ENCODE peak calls at places on chromosome 15, in five cellular contexts. A, F, N, X and Y are unnamed samples.

GRCh38 chr15:73935547-73935946 is 9.3 kb downstream of the LOXL1 start:
- DNase-seq in A (no peak), F (peak), N (no peak), X (no peak), Y (no peak)

GRCh38 chr15:59555696-59556095 is 55.9 kb upstream of the GCNT3 start:
- DNase-seq in A (no peak), F (no peak), N (no peak), X (no peak), Y (peak)

GRCh38 chr15:42094512-42094963 is at the start of gene PLA2G4D:
- DNase-seq in A (peak), F (no peak), N (no peak), X (no peak), Y (no peak)

GRCh38 chr15:83926116-83926515 is 272.2 kb downstream of the ADAMTSL3 start:
- DNase-seq in A (no peak), F (no peak), N (no peak), X (no peak), Y (no peak)

GRCh38 chr15:101664303-101664913 is 12.2 kb upstream of the TM2D3 start:
- DNase-seq in A (no peak), F (no peak), N (no peak), X (no peak), Y (no peak)

GRCh38 chr15:98946301-98947255 is 61.0 kb downstream of the PGPEP1L start:
- DNase-seq in A (no peak), F (peak), N (no peak), X (no peak), Y (no peak)

GRCh38 chr15:42056934-42057743 is 36.3 kb upstream of the PLA2G4E start:
- DNase-seq in A (peak), F (peak), N (peak), X (peak), Y (peak)

GRCh38 chr15:22227411-22227810 is 147.1 kb downstream of the OR4M2 start:
- DNase-seq in A (peak), F (no peak), N (no peak), X (no peak), Y (no peak)